ENCODE peak calls at places on chromosomes 3 and 15, in four cellular contexts. One of them, this sample, is unnamed. For H3K27me3, the result is how much of the 10 kb centered on the place peaks cover.

GRCh38 chr3:45553469-45553974 is 41.0 kb upstream of the LIMD1 start:
- DNase-seq in psoas muscle: peak
- DNase-seq in H1: no peak
- DNase-seq in right lobe of liver: peak
- DNase-seq in this sample: peak

GRCh38 chr3:58025824-58026579 is 17.8 kb downstream of the FLNB start:
- DNase-seq in H1: no peak
- DNase-seq in psoas muscle: no peak
- DNase-seq in right lobe of liver: no peak
- DNase-seq in this sample: peak

GRCh38 chr15:29106551-29107290 is 162.9 kb downstream of the NSMCE3 start:
- DNase-seq in psoas muscle: no peak
- DNase-seq in right lobe of liver: no peak
- DNase-seq in H1: no peak
- DNase-seq in this sample: no peak

GRCh38 chr15:70269991-70270751 is 172.5 kb upstream of the TLE3 start:
- DNase-seq in H1: no peak
- DNase-seq in right lobe of liver: peak
- DNase-seq in psoas muscle: no peak
- DNase-seq in this sample: peak

GRCh38 chr3:61645148-61645547 is 83.8 kb downstream of the PTPRG start:
- DNase-seq in H1: no peak
- DNase-seq in right lobe of liver: no peak
- DNase-seq in psoas muscle: no peak
- DNase-seq in this sample: peak

GRCh38 chr3:141680620-141681389 is 57.3 kb upstream of the RNF7 start:
- DNase-seq in psoas muscle: peak
- DNase-seq in right lobe of liver: no peak
- DNase-seq in H1: peak
- DNase-seq in this sample: peak

GRCh38 chr3:67653425-67654098 is 850 bp downstream of the SUCLG2 start:
- DNase-seq in H1: no peak
- DNase-seq in psoas muscle: no peak
- DNase-seq in right lobe of liver: no peak
- DNase-seq in this sample: peak

GRCh38 chr3:59046839-59047238 is 3.0 kb downstream of the CFAP20DC start:
- DNase-seq in H1: no peak
- DNase-seq in right lobe of liver: no peak
- DNase-seq in psoas muscle: no peak
- DNase-seq in this sample: no peak

GRCh38 chr15:73683624-73684536 is at the start of gene CD276:
- DNase-seq in psoas muscle: peak
- DNase-seq in H1: no peak
- DNase-seq in right lobe of liver: peak
- DNase-seq in this sample: no peak

GRCh38 chr15:66233487-66234415 is 19.8 kb downstream of the MEGF11 start:
- DNase-seq in right lobe of liver: no peak
- DNase-seq in psoas muscle: no peak
- DNase-seq in H1: no peak
- DNase-seq in this sample: peak

GRCh38 chr15:60120100-60120499 is 116.0 kb downstream of the FOXB1 start:
- DNase-seq in psoas muscle: no peak
- DNase-seq in H1: no peak
- DNase-seq in right lobe of liver: no peak
- DNase-seq in this sample: no peak

GRCh38 chr15:79978694-79979519 is 7.9 kb upstream of the BCL2A1 start:
- DNase-seq in right lobe of liver: no peak
- DNase-seq in H1: no peak
- DNase-seq in psoas muscle: no peak
- DNase-seq in this sample: peak

GRCh38 chr3:141686477-141687280 is 51.4 kb upstream of the RNF7 start:
- DNase-seq in right lobe of liver: peak
- DNase-seq in H1: no peak
- DNase-seq in psoas muscle: peak
- DNase-seq in this sample: peak

GRCh38 chr3:96266395-96267187 is 547.8 kb upstream of the EPHA6 start:
- DNase-seq in right lobe of liver: no peak
- DNase-seq in H1: no peak
- DNase-seq in psoas muscle: no peak
- DNase-seq in this sample: peak

GRCh38 chr15:67110958-67111864 is 45.8 kb downstream of the SMAD3 start:
- DNase-seq in right lobe of liver: no peak
- DNase-seq in H1: no peak
- DNase-seq in psoas muscle: no peak
- DNase-seq in this sample: no peak

GRCh38 chr3:140595295-140595694 is 82.6 kb upstream of the TRIM42 start:
- DNase-seq in right lobe of liver: no peak
- DNase-seq in psoas muscle: no peak
- DNase-seq in H1: no peak
- DNase-seq in this sample: peak

GRCh38 chr3:156211583-156211982 is 91.2 kb downstream of the KCNAB1 start:
- DNase-seq in right lobe of liver: no peak
- DNase-seq in H1: no peak
- DNase-seq in psoas muscle: no peak
- DNase-seq in this sample: peak

GRCh38 chr3:89098964-89099585 is 8.3 kb upstream of the EPHA3 start:
- DNase-seq in psoas muscle: no peak
- DNase-seq in H1: no peak
- DNase-seq in right lobe of liver: peak
- DNase-seq in this sample: peak

GRCh38 chr3:184896336-184896735 is 84.4 kb downstream of the VPS8 start:
- DNase-seq in H1: no peak
- DNase-seq in psoas muscle: no peak
- DNase-seq in right lobe of liver: no peak
- DNase-seq in this sample: no peak

GRCh38 chr3:193710286-193711164 is 117.5 kb downstream of the OPA1 start:
- DNase-seq in H1: no peak
- DNase-seq in psoas muscle: no peak
- DNase-seq in right lobe of liver: no peak
- DNase-seq in this sample: no peak

GRCh38 chr3:52625041-52625440 is 60.7 kb downstream of the PBRM1 start:
- DNase-seq in H1: no peak
- DNase-seq in psoas muscle: no peak
- DNase-seq in right lobe of liver: no peak
- DNase-seq in this sample: no peak

GRCh38 chr15:69078638-69079037 is 64.1 kb downstream of the NOX5 start:
- DNase-seq in H1: no peak
- DNase-seq in right lobe of liver: no peak
- DNase-seq in psoas muscle: no peak
- DNase-seq in this sample: no peak

GRCh38 chr3:180980612-180981011 is 8.9 kb downstream of the DNAJC19 start:
- DNase-seq in psoas muscle: no peak
- DNase-seq in right lobe of liver: no peak
- DNase-seq in H1: no peak
- DNase-seq in this sample: no peak

GRCh38 chr15:40731034-40731433 is 24.0 kb downstream of the RMDN3 start:
- DNase-seq in H1: no peak
- DNase-seq in psoas muscle: no peak
- DNase-seq in right lobe of liver: no peak
- DNase-seq in this sample: no peak

GRCh38 chr15:40498418-40498817 is 27.6 kb downstream of the CHST14 start:
- DNase-seq in right lobe of liver: no peak
- DNase-seq in H1: no peak
- DNase-seq in psoas muscle: no peak
- DNase-seq in this sample: peak

GRCh38 chr3:108296239-108296638 is at the start of gene HHLA2:
- DNase-seq in psoas muscle: no peak
- DNase-seq in right lobe of liver: no peak
- DNase-seq in H1: no peak
- DNase-seq in this sample: peak

GRCh38 chr15:42727740-42728355 is 9.1 kb downstream of the CDAN1 start:
- DNase-seq in psoas muscle: no peak
- DNase-seq in H1: no peak
- DNase-seq in right lobe of liver: no peak
- DNase-seq in this sample: no peak

GRCh38 chr3:32870373-32871091 is 52.7 kb downstream of the TRIM71 start:
- DNase-seq in right lobe of liver: no peak
- DNase-seq in H1: no peak
- DNase-seq in psoas muscle: no peak
- DNase-seq in this sample: no peak

GRCh38 chr3:9862391-9863235 is 17.4 kb downstream of the CIDEC start:
- DNase-seq in psoas muscle: peak
- DNase-seq in H1: no peak
- DNase-seq in right lobe of liver: peak
- DNase-seq in this sample: no peak

GRCh38 chr15:29935296-29936020 is 113.2 kb upstream of the TJP1 start:
- DNase-seq in H1: no peak
- DNase-seq in right lobe of liver: no peak
- DNase-seq in psoas muscle: no peak
- DNase-seq in this sample: peak

GRCh38 chr3:13882876-13883275 is 3.0 kb upstream of the WNT7A start:
- DNase-seq in H1: no peak
- DNase-seq in psoas muscle: no peak
- DNase-seq in right lobe of liver: peak
- DNase-seq in this sample: no peak

GRCh38 chr15:43800286-43801136 is at the start of gene HYPK:
- DNase-seq in right lobe of liver: peak
- DNase-seq in H1: peak
- DNase-seq in psoas muscle: peak
- DNase-seq in this sample: peak

GRCh38 chr3:123285931-123286307 is 84.2 kb downstream of the SEC22A start:
- DNase-seq in psoas muscle: no peak
- DNase-seq in H1: no peak
- DNase-seq in right lobe of liver: no peak
- DNase-seq in this sample: no peak

GRCh38 chr3:30661107-30661873 is 54.9 kb downstream of the TGFBR2 start:
- DNase-seq in psoas muscle: no peak
- DNase-seq in H1: no peak
- DNase-seq in right lobe of liver: no peak
- DNase-seq in this sample: no peak

GRCh38 chr3:123089611-123090301 is 22.9 kb downstream of the PDIA5 start:
- DNase-seq in psoas muscle: peak
- DNase-seq in right lobe of liver: peak
- DNase-seq in H1: no peak
- DNase-seq in this sample: no peak

GRCh38 chr3:112519424-112520001 is 20.2 kb upstream of the BTLA start:
- DNase-seq in right lobe of liver: no peak
- DNase-seq in psoas muscle: no peak
- DNase-seq in H1: no peak
- DNase-seq in this sample: peak

GRCh38 chr3:79467721-79468120 is 300.1 kb downstream of the ROBO1 start:
- DNase-seq in H1: peak
- DNase-seq in right lobe of liver: no peak
- DNase-seq in psoas muscle: no peak
- DNase-seq in this sample: peak

GRCh38 chr15:55197362-55197705 is 593 bp upstream of the RSL24D1 start:
- DNase-seq in H1: no peak
- DNase-seq in psoas muscle: no peak
- DNase-seq in right lobe of liver: no peak
- DNase-seq in this sample: no peak
- TF ChIP-seq CTCF in H1: no peak
- TF ChIP-seq CTCF in psoas muscle: no peak
- TF ChIP-seq CTCF in right lobe of liver: no peak
- TF ChIP-seq CTCF in this sample: no peak

GRCh38 chr3:170725285-170725731 is 139.4 kb upstream of the SLC7A14 start:
- DNase-seq in H1: no peak
- DNase-seq in right lobe of liver: no peak
- DNase-seq in psoas muscle: no peak
- DNase-seq in this sample: no peak

GRCh38 chr3:170724599-170724998 is 138.7 kb upstream of the SLC7A14 start:
- DNase-seq in H1: no peak
- DNase-seq in right lobe of liver: no peak
- DNase-seq in psoas muscle: peak
- DNase-seq in this sample: peak

GRCh38 chr3:170727754-170728153 is 141.9 kb upstream of the SLC7A14 start:
- DNase-seq in right lobe of liver: no peak
- DNase-seq in psoas muscle: no peak
- DNase-seq in H1: no peak
- DNase-seq in this sample: no peak

GRCh38 chr3:170728181-170728580 is 141.8 kb downstream of the RPL22L1 start:
- DNase-seq in psoas muscle: no peak
- DNase-seq in H1: no peak
- DNase-seq in right lobe of liver: no peak
- DNase-seq in this sample: no peak

GRCh38 chr3:170726976-170727661 is 141.2 kb upstream of the SLC7A14 start:
- DNase-seq in H1: no peak
- DNase-seq in psoas muscle: no peak
- DNase-seq in right lobe of liver: no peak
- DNase-seq in this sample: peak
- H3K4me3 ChIP-seq in H1: no peak
- H3K4me3 ChIP-seq in psoas muscle: no peak
- H3K4me3 ChIP-seq in right lobe of liver: no peak
- H3K4me3 ChIP-seq in this sample: no peak

DNA sequence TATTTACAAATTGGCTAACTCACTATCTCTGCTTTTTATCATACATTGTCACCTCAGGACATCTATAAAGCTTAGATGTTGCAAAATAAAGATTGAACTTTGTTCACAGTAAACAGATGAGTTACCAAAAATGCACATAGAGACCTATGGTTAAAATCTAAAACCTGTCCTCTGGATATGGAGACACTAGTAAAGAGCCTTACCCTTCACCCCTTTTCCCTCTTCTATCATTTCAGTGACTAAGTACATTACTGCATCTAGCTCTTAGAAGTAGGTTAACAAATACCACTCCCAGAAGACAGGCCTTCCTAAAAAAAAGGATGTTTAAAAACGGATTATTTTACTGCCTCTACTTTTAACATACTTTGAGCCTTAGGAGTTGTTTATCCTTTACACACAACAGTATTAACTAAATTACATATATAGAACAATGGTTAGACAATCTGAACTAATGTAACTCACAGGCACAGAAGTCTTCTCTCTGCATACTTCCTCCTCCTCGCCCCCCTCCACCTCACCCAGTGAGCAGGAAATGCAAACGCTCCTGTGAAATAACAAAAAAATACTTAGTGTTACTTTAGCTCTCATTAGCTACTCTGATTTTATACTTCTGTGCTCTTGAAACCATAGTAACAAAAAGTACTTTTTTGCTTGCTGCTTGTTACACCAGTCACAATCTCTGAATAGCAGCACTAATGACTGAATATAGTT is 23.3 kb downstream of the IREB2 start:
- DNase-seq in psoas muscle: no peak
- DNase-seq in H1: no peak
- DNase-seq in right lobe of liver: no peak
- DNase-seq in this sample: no peak
- H3K27me3 ChIP-seq in psoas muscle: under half
- H3K27me3 ChIP-seq in H1: under half
- H3K27me3 ChIP-seq in right lobe of liver: under half
- H3K27me3 ChIP-seq in this sample: under half

GRCh38 chr3:106121491-106122289 is 252.9 kb upstream of the CBLB start:
- DNase-seq in psoas muscle: no peak
- DNase-seq in right lobe of liver: no peak
- DNase-seq in H1: no peak
- DNase-seq in this sample: peak
- TF ChIP-seq CTCF in psoas muscle: no peak
- TF ChIP-seq CTCF in right lobe of liver: no peak
- TF ChIP-seq CTCF in H1: no peak
- TF ChIP-seq CTCF in this sample: no peak

GRCh38 chr3:134406331-134407246 is 32.3 kb upstream of the AMOTL2 start:
- DNase-seq in H1: peak
- DNase-seq in psoas muscle: peak
- DNase-seq in right lobe of liver: no peak
- DNase-seq in this sample: no peak
- H3K4me3 ChIP-seq in H1: peak
- H3K4me3 ChIP-seq in psoas muscle: peak
- H3K4me3 ChIP-seq in right lobe of liver: peak
- H3K4me3 ChIP-seq in this sample: peak

GRCh38 chr3:12232785-12233317 is 56.0 kb upstream of the PPARG start:
- DNase-seq in H1: no peak
- DNase-seq in psoas muscle: no peak
- DNase-seq in right lobe of liver: no peak
- DNase-seq in this sample: no peak
- H3K27me3 ChIP-seq in H1: under half
- H3K27me3 ChIP-seq in psoas muscle: under half
- H3K27me3 ChIP-seq in right lobe of liver: under half
- H3K27me3 ChIP-seq in this sample: under half